ENCODE peak calls at places on chromosomes 1 and 21, in four cellular contexts. R is endodermal cell, F is tibial artery, Y is left ventricle myocardium inferior. P is an unnamed sample. For H3K4me1, the result is how much of the 10 kb centered on the place peaks cover.

GRCh38 chr1:43834280-43835140 is 99.1 kb upstream of the ARTN start:
- DNase-seq in R (no peak), F (no peak), Y (no peak), P (peak)

GRCh38 chr1:66944330-66945274 is 19.8 kb downstream of the MIER1 start:
- DNase-seq in R (no peak), F (peak), Y (no peak), P (no peak)

GRCh38 chr1:225498539-225499135 is 70.8 kb upstream of the LBR start:
- DNase-seq in R (no peak), F (no peak), Y (no peak), P (no peak)

GRCh38 chr1:97277891-97278662 is 556.5 kb downstream of the PTBP2 start:
- DNase-seq in R (no peak), F (no peak), Y (no peak), P (no peak)

GRCh38 chr21:41566500-41567014 is 58.6 kb upstream of the TMPRSS2 start:
- DNase-seq in R (no peak), F (no peak), Y (no peak), P (no peak)

GRCh38 chr21:34122047-34122446 is 48.7 kb downstream of the MRPS6 start:
- DNase-seq in R (no peak), F (no peak), Y (no peak), P (no peak)

GRCh38 chr1:231923461-231924132 is 297.0 kb downstream of the DISC1 start:
- DNase-seq in R (peak), F (no peak), Y (no peak), P (no peak)

GRCh38 chr1:32540589-32540988 is 1.4 kb downstream of the ZBTB8A start:
- DNase-seq in R (peak), F (no peak), Y (no peak), P (no peak)

GRCh38 chr1:161197560-161198205 is 1.2 kb downstream of the ADAMTS4 start:
- DNase-seq in R (no peak), F (no peak), Y (no peak), P (no peak)

GRCh38 chr1:182833271-182833670 is 5.9 kb upstream of the DHX9 start:
- DNase-seq in R (no peak), F (no peak), Y (no peak), P (no peak)

GRCh38 chr1:45306319-45306718 is 20.4 kb upstream of the HPDL start:
- DNase-seq in R (no peak), F (no peak), Y (no peak), P (no peak)

DNA sequence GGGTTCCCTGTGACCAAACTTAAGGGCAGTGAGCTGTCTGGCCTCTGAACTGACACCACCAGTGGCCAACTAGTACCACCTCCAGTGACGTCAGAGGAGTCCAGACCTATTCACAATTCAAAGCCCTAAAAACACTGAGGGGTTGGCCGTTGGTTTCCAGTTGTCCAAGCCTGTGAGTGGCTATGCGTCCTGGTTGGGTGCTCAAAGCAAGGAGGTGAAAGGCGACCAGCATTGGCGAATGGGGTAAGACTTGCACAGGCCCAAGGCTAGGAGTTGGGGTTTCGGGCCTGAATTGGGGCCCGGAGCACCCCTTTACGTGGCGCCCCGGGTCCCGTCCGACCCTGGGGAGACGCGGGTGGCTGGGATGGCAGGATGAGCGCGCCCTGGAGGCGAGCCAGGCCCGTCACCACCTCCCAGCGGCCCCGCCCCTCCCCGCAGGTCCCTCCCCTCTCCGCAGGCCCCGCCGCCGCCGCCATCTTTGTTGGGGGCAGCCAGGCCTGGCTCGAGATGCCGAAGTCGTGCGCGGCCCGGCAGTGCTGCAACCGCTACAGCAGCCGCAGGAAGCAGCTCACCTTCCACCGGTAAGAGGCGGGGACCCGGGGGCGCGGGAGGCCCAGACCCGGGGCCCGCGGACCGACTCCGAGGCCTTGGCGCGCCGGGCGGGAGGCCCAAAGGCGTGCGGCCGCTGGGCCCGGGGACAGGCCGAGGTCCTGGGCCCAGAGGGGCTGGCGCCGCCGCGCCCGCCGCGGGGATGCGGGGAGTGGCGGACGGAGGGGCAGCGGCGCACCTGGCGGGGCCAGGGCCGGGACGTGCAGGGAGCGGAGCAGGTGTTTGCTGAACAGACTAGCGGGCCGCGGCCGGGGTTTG is at the start of gene THAP3:
- DNase-seq in R (peak), F (peak), Y (peak), P (peak)
- TF ChIP-seq CTCF in R (peak), F (no peak), Y (no peak), P (peak)

DNA sequence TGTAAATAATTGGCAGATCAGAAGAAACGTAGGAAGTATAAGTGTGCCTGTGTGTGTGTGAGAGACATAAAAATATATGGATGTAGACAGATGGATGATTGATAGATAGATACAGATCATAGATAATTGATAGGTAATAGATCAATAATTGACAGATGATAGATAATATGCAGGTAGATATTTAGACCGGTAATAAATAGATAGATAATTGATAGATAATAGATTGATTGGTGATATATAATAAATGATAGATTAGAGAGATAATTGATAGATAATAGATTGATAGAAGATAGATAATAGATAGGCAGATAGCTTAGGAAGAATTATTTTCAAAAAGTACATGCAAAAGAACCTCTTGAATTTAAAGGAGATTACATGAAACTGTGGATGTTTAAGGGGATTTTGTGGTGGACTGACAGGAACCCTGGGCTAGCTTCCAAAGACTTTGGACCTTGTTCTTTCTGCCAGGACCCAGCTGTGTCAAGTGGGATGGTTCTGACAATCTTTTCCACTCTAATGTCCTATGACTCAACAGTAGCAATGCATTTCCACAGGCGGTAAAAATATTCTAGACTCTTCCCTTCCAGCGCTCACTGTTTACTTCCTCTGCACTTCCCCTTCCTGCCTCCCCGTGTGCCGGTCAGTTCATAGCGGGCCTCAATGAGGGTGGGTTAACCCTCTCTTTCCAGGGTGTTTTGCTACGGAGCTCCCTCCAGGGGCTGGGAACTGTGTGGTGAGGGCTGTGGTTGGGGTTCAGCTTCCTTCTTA is 39.4 kb downstream of the KCNJ15 start:
- DNase-seq in R (no peak), F (no peak), Y (no peak), P (no peak)
- H3K4me1 ChIP-seq in R (under half), F (under half), Y (under half), P (half or more)

GRCh38 chr1:95742591-95743089 is 508.6 kb downstream of the RWDD3 start:
- DNase-seq in R (peak), F (no peak), Y (peak), P (no peak)
- H3K27ac ChIP-seq in R (peak), F (no peak), Y (no peak), P (no peak)

DNA sequence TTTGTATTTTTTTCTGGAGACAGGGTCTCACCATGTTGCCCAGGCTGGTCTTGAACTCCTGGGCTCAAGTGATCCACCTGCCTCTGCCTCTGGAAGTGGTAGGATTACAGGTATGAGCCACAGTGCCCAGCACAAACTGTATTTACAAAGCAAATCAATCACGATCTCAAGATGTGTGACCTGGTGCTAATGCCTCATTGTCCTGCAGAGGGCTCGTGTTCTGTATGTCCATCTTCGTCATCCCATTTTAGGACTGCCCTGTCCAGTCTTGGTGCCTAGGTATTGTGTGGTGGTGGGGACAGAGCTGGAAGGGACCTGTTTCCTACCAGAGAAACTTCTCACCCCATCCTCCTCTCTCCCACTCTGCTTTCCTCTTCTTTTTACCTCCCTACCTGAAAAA is 20.2 kb downstream of the PROK1 start:
- DNase-seq in R (no peak), F (no peak), Y (no peak), P (no peak)
- TF ChIP-seq CTCF in R (peak), F (no peak), Y (no peak), P (no peak)

GRCh38 chr1:109796484-109797305 is 33.0 kb upstream of the EPS8L3 start:
- DNase-seq in R (peak), F (no peak), Y (no peak), P (no peak)

GRCh38 chr1:109793486-109794318 is 30.0 kb upstream of the EPS8L3 start:
- DNase-seq in R (peak), F (peak), Y (no peak), P (peak)

GRCh38 chr1:109792056-109792831 is 28.5 kb upstream of the EPS8L3 start:
- DNase-seq in R (peak), F (peak), Y (peak), P (peak)

GRCh38 chr1:109793089-109793485 is 29.4 kb upstream of the EPS8L3 start:
- DNase-seq in R (no peak), F (peak), Y (no peak), P (peak)

DNA sequence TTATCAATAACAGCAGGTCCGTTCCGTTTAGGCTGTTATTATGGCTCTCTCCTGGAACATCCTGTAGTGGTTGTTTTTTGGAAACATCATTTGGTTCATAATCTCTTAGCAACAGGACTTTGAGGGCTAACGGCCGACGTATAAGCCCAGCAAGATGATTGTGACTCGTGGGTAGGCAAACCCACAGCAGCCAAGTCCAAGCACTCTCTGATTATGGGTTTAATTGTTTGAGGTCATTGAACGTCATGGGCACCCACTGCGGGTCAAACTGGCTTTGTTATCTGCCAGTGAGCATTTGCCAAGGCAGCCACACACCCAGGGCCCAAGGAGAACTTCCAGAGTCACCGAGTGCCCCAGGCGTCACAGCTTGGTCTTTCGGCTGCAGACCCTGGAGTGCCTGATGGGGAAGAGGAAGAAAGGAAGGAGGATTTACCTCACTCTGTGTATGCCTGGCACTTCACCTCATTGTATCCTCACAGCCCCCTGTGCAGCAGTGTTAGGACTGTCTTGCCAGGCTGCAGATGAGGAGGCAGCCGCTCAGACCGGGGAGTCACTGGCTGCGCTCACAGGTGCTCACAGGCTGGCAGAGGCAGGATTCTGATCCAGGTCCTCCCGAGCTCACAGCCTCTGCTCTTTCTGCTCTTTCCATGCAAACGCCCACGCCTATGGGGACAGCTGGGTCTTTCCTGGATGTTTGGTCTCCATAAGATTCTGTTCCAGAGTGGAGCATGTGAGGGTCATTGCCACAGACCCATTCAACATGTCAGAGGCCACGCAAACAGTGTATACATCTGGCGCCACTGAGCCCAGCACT is 30.8 kb upstream of the EPS8L3 start:
- DNase-seq in R (peak), F (peak), Y (no peak), P (peak)
- H3K4me1 ChIP-seq in R (under half), F (under half), Y (half or more), P (half or more)

GRCh38 chr1:25543425-25544242 is at the start of gene LDLRAP1:
- DNase-seq in R (peak), F (peak), Y (peak), P (peak)
- H3K27ac ChIP-seq in R (no peak), F (peak), Y (peak), P (peak)

DNA sequence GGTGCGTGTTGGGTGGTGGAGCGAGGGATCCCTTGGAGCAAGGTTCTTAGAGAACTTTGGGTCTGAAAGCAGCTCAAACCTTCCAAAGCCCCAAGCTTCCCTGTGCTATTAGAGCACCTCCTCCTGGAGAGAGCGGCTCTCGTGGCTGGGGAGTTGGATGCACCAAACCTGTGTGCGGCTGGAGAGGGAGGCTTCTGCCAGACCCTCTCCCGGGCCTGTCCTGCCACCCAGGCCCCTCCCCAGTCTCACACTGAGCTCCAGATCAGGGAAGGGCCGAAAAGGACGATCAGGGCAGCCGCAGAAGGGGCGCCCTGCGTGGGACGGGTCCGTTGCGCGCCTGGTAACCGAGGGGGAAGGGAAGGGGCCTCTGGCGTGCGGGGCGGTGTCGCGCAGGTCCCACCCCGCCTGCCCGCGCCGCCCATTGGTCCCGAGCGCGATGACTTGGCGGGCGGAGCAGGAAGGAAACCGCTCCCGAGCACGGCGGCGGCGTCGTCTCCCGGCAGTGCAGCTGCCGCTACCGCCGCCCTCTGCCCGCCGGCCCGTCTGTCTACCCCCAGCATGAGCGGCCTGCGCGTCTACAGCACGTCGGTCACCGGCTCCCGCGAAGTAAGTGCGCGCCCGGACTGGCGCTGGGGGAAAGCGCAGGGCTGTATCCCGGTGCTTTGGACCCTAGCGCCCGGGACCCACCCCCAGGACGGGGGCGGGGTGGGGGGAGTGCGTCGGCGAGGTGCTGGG is at the start of gene SH3BGRL3:
- DNase-seq in R (peak), F (peak), Y (peak), P (peak)
- TF ChIP-seq CTCF in R (peak), F (peak), Y (peak), P (peak)

GRCh38 chr1:158020877-158021630 is 27.6 kb downstream of the KIRREL1 start:
- DNase-seq in R (no peak), F (no peak), Y (no peak), P (no peak)

GRCh38 chr1:158014702-158015320 is 21.4 kb downstream of the KIRREL1 start:
- DNase-seq in R (peak), F (no peak), Y (no peak), P (no peak)

GRCh38 chr1:158016651-158017335 is 23.3 kb downstream of the KIRREL1 start:
- DNase-seq in R (no peak), F (no peak), Y (no peak), P (no peak)

GRCh38 chr1:158019177-158019868 is 25.9 kb downstream of the KIRREL1 start:
- DNase-seq in R (peak), F (peak), Y (no peak), P (no peak)

GRCh38 chr1:158017800-158018595 is 24.6 kb downstream of the KIRREL1 start:
- DNase-seq in R (no peak), F (no peak), Y (no peak), P (no peak)
- H3K4me1 ChIP-seq in R (under half), F (half or more), Y (half or more), P (half or more)

DNA sequence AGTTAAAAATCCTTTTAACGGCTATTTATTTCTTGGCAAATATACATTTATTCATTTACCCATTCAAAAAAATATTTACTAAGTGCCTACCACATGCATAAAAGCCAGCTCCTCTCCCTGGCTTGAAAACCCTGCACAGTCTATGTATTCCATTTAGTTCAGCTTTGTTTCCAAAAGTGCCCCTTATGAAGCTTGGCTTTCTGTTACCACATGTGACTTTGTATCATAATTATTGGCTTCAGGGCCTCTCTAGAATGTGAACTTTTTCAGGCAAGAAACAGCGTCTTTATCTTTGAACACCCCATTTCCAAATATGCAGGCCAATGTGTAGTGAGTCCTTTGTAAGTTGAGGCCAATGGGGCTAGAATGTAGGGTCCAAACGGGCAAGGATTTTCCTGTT is 69.3 kb downstream of the CACHD1 start:
- DNase-seq in R (no peak), F (no peak), Y (no peak), P (no peak)
- H3K27ac ChIP-seq in R (peak), F (peak), Y (peak), P (no peak)

P was measured in lower lobe of right lung.